ENCODE peak calls at places on chromosomes 2 and 18, in eight cellular contexts. P is HCT116, Q is GM23338, E is transverse colon, M is GM12891, L is sigmoid colon, Y is suprapubic skin, V is spleen. O is an unnamed sample.

GRCh38 chr18:8741524-8741923 is 36.2 kb downstream of the MTCL1 start:
- DNase-seq in Y (no peak), E (no peak), V (no peak), M (no peak), P (no peak), Q (no peak), L (no peak), O (no peak)

GRCh38 chr2:96962567-96963203 is 23.7 kb downstream of the FAM178B start:
- DNase-seq in Y (peak), P (no peak), Q (no peak), E (peak), V (peak), M (no peak), L (no peak), O (no peak)

GRCh38 chr2:140600116-140600515 is 1530.7 kb downstream of the LRP1B start:
- DNase-seq in P (no peak), Y (no peak), V (no peak), E (no peak), L (no peak), M (no peak), Q (no peak), O (no peak)

GRCh38 chr18:55582325-55582724 is 5.7 kb downstream of the TCF4 start:
- DNase-seq in E (no peak), P (no peak), M (no peak), Q (peak), L (no peak), V (no peak), Y (no peak), O (no peak)

GRCh38 chr2:236051803-236052202 is 116.4 kb downstream of the GBX2 start:
- DNase-seq in Y (no peak), Q (no peak), M (no peak), V (no peak), L (no peak), P (no peak), E (no peak), O (no peak)

GRCh38 chr2:134567666-134568065 is 151.1 kb downstream of the TMEM163 start:
- DNase-seq in E (no peak), Q (no peak), V (no peak), Y (no peak), L (no peak), P (no peak), M (no peak), O (no peak)

GRCh38 chr2:52844701-52845423 is 922.7 kb upstream of the CHAC2 start:
- DNase-seq in P (no peak), L (no peak), E (no peak), Y (no peak), Q (peak), V (no peak), M (no peak), O (no peak)

GRCh38 chr2:18362696-18363095 is 197.8 kb downstream of the RDH14 start:
- DNase-seq in P (no peak), Q (no peak), L (no peak), Y (no peak), V (no peak), E (no peak), M (no peak), O (no peak)

GRCh38 chr2:27273123-27273522 is 2.1 kb upstream of the DNAJC5G start:
- DNase-seq in Y (no peak), L (no peak), E (no peak), P (no peak), Q (no peak), V (no peak), M (no peak), O (no peak)

GRCh38 chr18:48827321-48828200 is 123.2 kb downstream of the SMAD7 start:
- DNase-seq in L (peak), Y (no peak), Q (peak), V (peak), E (no peak), P (no peak), M (no peak), O (peak)

GRCh38 chr2:29753676-29754444 is 167.5 kb downstream of the ALK start:
- DNase-seq in M (no peak), V (no peak), Y (no peak), L (no peak), E (no peak), Q (no peak), P (no peak), O (no peak)

GRCh38 chr2:101883860-101884259 is 107.9 kb upstream of the IL1R2 start:
- DNase-seq in V (no peak), M (peak), L (no peak), Q (peak), Y (no peak), E (peak), P (peak), O (no peak)

GRCh38 chr2:152740743-152741328 is 22.4 kb downstream of the ARL6IP6 start:
- DNase-seq in E (no peak), Y (no peak), P (peak), V (no peak), Q (peak), M (no peak), L (no peak), O (no peak)

GRCh38 chr2:145740302-145740701 is 1220.4 kb upstream of the ZEB2 start:
- DNase-seq in E (no peak), M (no peak), Q (no peak), L (no peak), P (no peak), V (no peak), Y (no peak), O (no peak)

GRCh38 chr18:21257383-21257782 is 15.4 kb downstream of the GREB1L start:
- DNase-seq in Q (no peak), E (no peak), L (no peak), Y (no peak), V (no peak), P (no peak), M (no peak), O (no peak)

GRCh38 chr18:9612215-9612830 is 2.0 kb downstream of the PPP4R1 start:
- DNase-seq in M (no peak), E (peak), L (no peak), Q (peak), P (peak), V (no peak), Y (no peak), O (peak)

GRCh38 chr2:173130521-173131467 is 55.1 kb downstream of the MAP3K20 start:
- DNase-seq in E (no peak), Q (no peak), L (no peak), V (no peak), Y (no peak), M (no peak), P (no peak), O (no peak)

GRCh38 chr2:191228861-191229260 is 16.3 kb upstream of the MYO1B start:
- DNase-seq in Y (peak), M (no peak), E (peak), L (no peak), Q (no peak), V (no peak), P (no peak), O (peak)

GRCh38 chr2:19026156-19026660 is 332.2 kb downstream of the OSR1 start:
- DNase-seq in E (no peak), P (no peak), Y (no peak), M (no peak), L (no peak), V (no peak), Q (no peak), O (no peak)

GRCh38 chr2:120670371-120670770 is 65.3 kb upstream of the GLI2 start:
- DNase-seq in E (no peak), Q (no peak), Y (peak), P (no peak), V (no peak), M (no peak), L (no peak), O (peak)

GRCh38 chr2:218286570-218287459 is 5.5 kb downstream of the TMBIM1 start:
- DNase-seq in L (peak), Q (peak), E (peak), M (peak), P (peak), Y (peak), V (peak), O (peak)
- TF ChIP-seq POLR2AphosphoS5 in L (peak), Q (no peak), E (peak), M (no peak), P (peak), Y (peak), V (peak), O (peak)

GRCh38 chr18:76821875-76822509 is 365 bp upstream of the ZNF236 start:
- DNase-seq in Q (peak), Y (peak), E (peak), M (peak), V (peak), P (no peak), L (peak), O (peak)
- TF ChIP-seq POLR2AphosphoS5 in Q (no peak), Y (peak), E (peak), M (peak), V (peak), P (peak), L (peak), O (no peak)

DNA sequence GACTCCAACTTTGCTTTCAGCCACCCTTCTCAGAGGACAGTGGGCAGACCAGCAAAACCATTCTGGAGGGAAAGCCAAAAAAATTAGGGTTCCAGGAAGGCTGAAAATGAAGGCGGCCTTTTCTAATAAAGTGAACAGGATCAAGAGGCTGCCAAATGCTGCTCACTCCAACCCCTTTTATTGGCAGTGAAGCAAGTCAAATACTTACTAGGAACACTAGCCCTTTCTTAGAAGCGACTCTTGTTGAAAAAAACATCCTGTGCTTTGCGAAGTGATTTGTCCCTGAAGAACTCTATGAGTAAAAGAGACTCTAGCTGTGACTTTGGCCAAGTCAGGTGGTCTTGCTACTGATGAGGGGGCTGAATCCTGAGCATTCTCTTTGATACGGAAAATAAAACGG is 83.7 kb upstream of the CYP1B1 start:
- DNase-seq in Y (no peak), L (no peak), E (no peak), P (no peak), M (no peak), V (no peak), Q (peak), O (no peak)
- TF ChIP-seq POLR2AphosphoS5 in Y (no peak), L (no peak), E (no peak), P (no peak), M (no peak), V (no peak), Q (no peak), O (peak)

GRCh38 chr2:20291106-20291564 is 59.5 kb downstream of the PUM2 start:
- DNase-seq in M (peak), Y (no peak), Q (peak), P (peak), E (peak), V (no peak), L (no peak), O (peak)
- TF ChIP-seq POLR2AphosphoS5 in M (no peak), Y (no peak), Q (no peak), P (no peak), E (peak), V (no peak), L (peak), O (no peak)

GRCh38 chr2:232417489-232417888 is 10.8 kb downstream of the ALPG start:
- DNase-seq in M (no peak), L (peak), V (no peak), Q (no peak), Y (no peak), P (no peak), E (no peak), O (no peak)
- TF ChIP-seq POLR2AphosphoS5 in M (no peak), L (no peak), V (no peak), Q (no peak), Y (no peak), P (no peak), E (no peak), O (no peak)